ENCODE peak calls at places on chromosomes 2 and 18, in nine cellular contexts. E is HFF-Myc, V is ovary, S is keratinocyte, W is dorsolateral prefrontal cortex, P is astrocyte, Z is BE2C, Q is cardiac fibroblast, A is kidney. I is an unnamed sample.

GRCh38 chr2:165401285-165401852 is 68.1 kb upstream of the CSRNP3 start:
- DNase-seq in W (no peak), Q (peak; percentile 90), P (peak; percentile 57), V (no peak), A (no peak), S (peak; percentile 13), Z (peak; percentile 26), E (peak; percentile 74), I (peak; percentile 42)

GRCh38 chr2:48915884-48916283 is 160.4 kb upstream of the LHCGR start:
- DNase-seq in A (no peak), Q (no peak), V (no peak), P (no peak), W (no peak), S (no peak), E (no peak), Z (no peak), I (no peak)

GRCh38 chr2:206971805-206972204 is 32.5 kb downstream of the CPO start:
- DNase-seq in Q (peak; percentile 59), W (no peak), A (no peak), S (no peak), P (no peak), Z (no peak), V (no peak), E (no peak), I (peak; percentile 76)

GRCh38 chr2:25558262-25558661 is 115.1 kb downstream of the DTNB start:
- DNase-seq in W (no peak), V (no peak), Q (peak; percentile 92), E (peak; percentile 35), Z (no peak), A (no peak), P (peak; percentile 85), S (no peak), I (peak; percentile 41)

GRCh38 chr18:74402806-74403433 is 54.2 kb downstream of the DIPK1C start:
- DNase-seq in Z (peak; percentile 27), P (no peak), E (no peak), S (no peak), A (no peak), V (no peak), W (no peak), Q (no peak), I (no peak)

GRCh38 chr2:145114726-145115125 is 594.8 kb upstream of the ZEB2 start:
- DNase-seq in P (peak; percentile 74), V (no peak), Z (no peak), S (no peak), Q (peak; percentile 29), A (no peak), E (no peak), W (no peak), I (no peak)

GRCh38 chr2:153068915-153069314 is 350.5 kb downstream of the ARL6IP6 start:
- DNase-seq in Q (no peak), Z (no peak), A (no peak), P (no peak), W (no peak), S (no peak), V (no peak), E (no peak), I (no peak)

GRCh38 chr2:110729106-110729505 is 3.3 kb upstream of the ACOXL start:
- DNase-seq in W (no peak), V (no peak), Q (no peak), Z (no peak), E (no peak), P (no peak), S (no peak), A (no peak), I (no peak)

GRCh38 chr2:216695401-216695821 is at the start of gene IGFBP5:
- DNase-seq in V (peak; percentile 98), Z (peak; percentile 86), A (peak; percentile 95), W (peak; percentile 72), E (peak; percentile 67), S (no peak), Q (peak; percentile 68), P (peak; percentile 85), I (peak; percentile 76)
- H3K4me3 ChIP-seq in V (peak within 1 kb of the TSS; percentile 80), Z (peak within 1 kb of the TSS; percentile 71), A (peak within 1 kb of the TSS; percentile 73), W (peak within 1 kb of the TSS; percentile 72), E (peak within 1 kb of the TSS; percentile 44), S (peak within 1 kb of the TSS; percentile 43), Q (peak within 1 kb of the TSS; percentile 46), P (peak within 1 kb of the TSS; percentile 93), I (peak within 1 kb of the TSS; percentile 61)

GRCh38 chr2:9228088-9228751 is 21.6 kb downstream of the ASAP2 start:
- DNase-seq in W (no peak), A (no peak), S (no peak), Q (peak; percentile 86), P (peak; percentile 88), Z (no peak), E (no peak), V (no peak), I (no peak)
- H3K4me3 ChIP-seq in W (no peak overlapping the region), A (no peak overlapping the region), S (no peak overlapping the region), Q (no peak overlapping the region), P (no peak overlapping the region), Z (no peak overlapping the region), E (no peak overlapping the region), V (no peak overlapping the region), I (no peak overlapping the region)

GRCh38 chr2:210225461-210225798 is 183 bp upstream of the ACADL start:
- DNase-seq in Q (peak; percentile 22), E (no peak), W (no peak), A (no peak), P (no peak), S (no peak), V (no peak), Z (no peak), I (no peak)
- H3K4me3 ChIP-seq in Q (peak overlapping the region; percentile 52), E (peak overlapping the region; percentile 24), W (peak overlapping the region; percentile 74), A (peak overlapping the region; percentile 77), P (peak overlapping the region; percentile 69), S (peak overlapping the region; percentile 47), V (peak overlapping the region; percentile 43), Z (peak overlapping the region; percentile 57), I (peak overlapping the region; percentile 58)

DNA sequence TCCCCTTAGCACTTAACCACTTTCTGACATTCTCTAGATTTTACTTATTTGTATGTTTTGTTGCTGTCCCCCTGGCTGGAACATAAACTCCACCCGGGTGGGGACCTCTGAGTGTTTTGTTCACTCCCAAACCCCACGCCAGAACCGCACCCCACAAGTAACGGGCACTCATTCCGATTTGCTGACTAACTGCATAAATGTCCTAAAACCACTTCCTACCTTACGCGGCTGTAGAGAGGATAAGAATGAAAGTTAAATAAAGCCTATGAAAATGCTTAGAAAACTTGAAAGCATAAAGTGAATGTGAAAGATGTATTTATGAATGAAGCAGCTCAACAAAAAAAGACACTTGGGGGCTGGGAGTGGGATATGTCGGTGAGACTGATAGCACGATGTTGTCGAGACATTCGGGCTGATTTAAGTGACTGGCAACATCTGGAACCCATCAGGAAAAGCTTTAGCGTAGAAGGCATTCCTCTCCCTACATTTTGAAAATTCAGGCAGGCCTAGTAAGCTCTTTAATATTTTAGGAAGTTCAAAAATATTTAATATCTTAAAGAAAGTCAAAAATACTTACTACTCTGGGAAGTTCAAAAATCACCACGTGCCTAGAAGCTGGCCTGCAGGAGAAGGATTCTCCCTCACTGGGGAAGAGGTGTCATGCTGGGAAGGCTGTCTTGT is 206.7 kb downstream of the SH3RF3 start:
- DNase-seq in E (no peak), W (no peak), A (no peak), Q (peak; percentile 90), Z (no peak), S (no peak), P (peak; percentile 86), V (no peak), I (no peak)
- H3K4me3 ChIP-seq in E (peak overlapping the region; percentile 19), W (no peak overlapping the region), A (no peak overlapping the region), Q (no peak overlapping the region), Z (no peak overlapping the region), S (no peak overlapping the region), P (peak overlapping the region; percentile 23), V (no peak overlapping the region), I (no peak overlapping the region)

GRCh38 chr2:24009367-24009679 is 562 bp upstream of the MFSD2B start:
- DNase-seq in Z (no peak), V (no peak), E (no peak), Q (no peak), S (no peak), P (no peak), W (no peak), A (no peak), I (no peak)
- H3K4me3 ChIP-seq in Z (peak overlapping the region; percentile 51), V (no peak overlapping the region), E (peak overlapping the region; percentile 35), Q (peak overlapping the region; percentile 53), S (no peak overlapping the region), P (peak overlapping the region; percentile 51), W (peak overlapping the region; percentile 67), A (no peak overlapping the region), I (peak overlapping the region; percentile 43)

DNA sequence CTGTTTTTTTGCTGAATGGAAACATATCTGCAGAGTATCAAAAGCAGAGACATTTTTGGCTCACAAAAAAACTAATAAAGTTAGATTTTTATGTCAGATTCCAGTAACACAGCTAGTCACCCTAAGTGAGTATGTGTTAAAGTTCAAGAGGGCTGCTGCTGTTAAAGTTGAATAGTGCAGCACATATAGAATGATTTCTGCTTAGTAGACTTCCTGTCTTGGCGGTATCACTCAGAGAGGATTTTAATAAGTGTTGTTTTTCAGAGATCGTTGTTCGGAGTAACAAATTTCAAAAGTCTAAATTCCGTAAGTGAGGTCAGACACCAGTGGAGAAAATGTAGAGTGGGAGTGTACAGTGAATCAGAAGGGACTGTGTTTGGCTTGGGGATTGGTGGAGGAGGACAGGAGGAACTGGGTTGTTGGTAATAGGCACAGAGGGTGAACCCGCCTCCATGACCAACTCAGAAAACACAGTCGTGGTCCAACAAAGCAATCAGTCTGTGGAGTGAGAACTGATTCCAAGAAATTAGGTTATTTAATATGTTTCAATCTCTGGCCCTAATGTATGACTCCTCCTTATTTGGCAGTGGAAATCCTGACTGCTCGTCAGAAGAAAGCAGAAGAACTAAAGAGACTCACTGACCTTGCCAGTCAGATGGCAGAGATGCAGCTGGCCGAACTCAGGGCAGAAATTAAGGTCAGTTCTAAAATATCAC is 43.0 kb downstream of the KCTD18 start:
- DNase-seq in S (no peak), A (no peak), Z (no peak), E (no peak), W (no peak), P (no peak), Q (peak; percentile 72), V (peak; percentile 52), I (peak; percentile 67)
- H3K4me3 ChIP-seq in S (no peak overlapping the region), A (no peak overlapping the region), Z (no peak overlapping the region), E (no peak overlapping the region), W (no peak overlapping the region), P (no peak overlapping the region), Q (no peak overlapping the region), V (no peak overlapping the region), I (no peak overlapping the region)

DNA sequence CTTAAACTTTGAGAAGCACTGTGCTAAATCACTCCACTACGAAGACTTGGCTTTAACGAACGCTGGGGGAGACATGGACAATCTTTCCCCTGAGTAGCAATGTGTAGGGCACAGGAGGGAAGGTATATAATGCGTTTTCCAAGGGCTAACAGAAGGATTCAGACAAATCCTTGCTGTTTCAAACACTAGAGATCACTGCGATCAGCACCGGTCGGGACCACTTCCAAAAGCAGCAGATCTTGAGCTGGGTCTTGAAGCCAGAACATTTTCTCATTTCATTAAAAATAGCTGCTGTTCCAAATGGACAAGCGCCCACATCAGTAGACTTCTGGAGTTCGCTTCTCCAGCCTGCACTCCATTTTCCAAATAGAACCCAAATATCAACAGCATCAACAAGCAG is 65.1 kb upstream of the MAPRE2 start:
- DNase-seq in S (no peak), A (no peak), P (no peak), E (no peak), W (peak; percentile 44), Z (no peak), V (no peak), Q (no peak), I (no peak)
- H3K4me3 ChIP-seq in S (no peak overlapping the region), A (peak overlapping the region; percentile 78), P (no peak overlapping the region), E (peak overlapping the region; percentile 70), W (peak overlapping the region; percentile 93), Z (peak overlapping the region; percentile 72), V (no peak overlapping the region), Q (no peak overlapping the region), I (no peak overlapping the region)

I was measured in skeletal muscle cell.